ENCODE peak calls at places on chromosome 20, in ten cellular contexts. Q, O, L, D, G, H, W, J, I and V are unnamed samples. For H3K36me3, the result is how much of the 10 kb centered on the place peaks cover.

GRCh38 chr20:33229843-33230242 is 6.0 kb upstream of the BPIFA1 start:
- DNase-seq in G (no peak), H (no peak), Q (no peak), W (no peak), J (no peak), L (no peak), D (peak), I (no peak), O (no peak), V (no peak)

GRCh38 chr20:59783020-59784010 is 150.1 kb downstream of the SYCP2 start:
- DNase-seq in G (peak), W (no peak), I (peak), Q (peak), J (peak), D (peak), L (peak), H (peak), O (peak), V (peak)

GRCh38 chr20:38343107-38343797 is 3.0 kb upstream of the LBP start:
- DNase-seq in Q (peak), I (no peak), L (no peak), O (no peak), G (peak), H (peak), J (peak), W (no peak), D (no peak), V (no peak)

GRCh38 chr20:33280000-33280680 is 2.9 kb upstream of the BPIFB1 start:
- DNase-seq in I (no peak), Q (no peak), O (no peak), D (no peak), L (no peak), H (no peak), G (no peak), W (no peak), J (no peak), V (no peak)

GRCh38 chr20:38723069-38723981 is 961 bp upstream of the SLC32A1 start:
- DNase-seq in L (peak), Q (no peak), J (no peak), H (no peak), G (peak), D (peak), I (no peak), W (no peak), O (peak), V (no peak)

GRCh38 chr20:57677323-57677982 is 32.4 kb downstream of the PMEPA1 start:
- DNase-seq in J (no peak), D (no peak), W (no peak), O (no peak), G (no peak), L (no peak), H (no peak), I (no peak), Q (no peak), V (no peak)

GRCh38 chr20:5430670-5431069 is 113.9 kb upstream of the PROKR2 start:
- DNase-seq in D (peak), W (no peak), O (peak), I (no peak), H (no peak), Q (no peak), J (no peak), L (no peak), G (no peak), V (peak)

GRCh38 chr20:2746636-2747265 is 53.7 kb downstream of the CPXM1 start:
- DNase-seq in J (no peak), G (no peak), H (no peak), O (no peak), Q (peak), D (no peak), I (no peak), L (no peak), W (no peak), V (no peak)

GRCh38 chr20:4043801-4044200 is 28.4 kb upstream of the RNF24 start:
- DNase-seq in I (no peak), G (no peak), W (no peak), Q (no peak), J (no peak), D (no peak), O (no peak), L (no peak), H (no peak), V (peak)

GRCh38 chr20:25076731-25077609 is 5.0 kb downstream of the VSX1 start:
- DNase-seq in D (peak), H (no peak), W (no peak), I (no peak), G (no peak), O (no peak), L (peak), J (peak), Q (no peak), V (peak)

GRCh38 chr20:14337400-14338171 is at the start of gene FLRT3:
- DNase-seq in I (peak), G (peak), W (peak), L (peak), J (peak), H (peak), O (peak), D (peak), Q (peak), V (peak)

GRCh38 chr20:23086056-23086551 is at the start of gene CD93:
- DNase-seq in Q (no peak), J (peak), D (no peak), I (no peak), W (no peak), H (peak), L (peak), G (no peak), O (no peak), V (no peak)

GRCh38 chr20:58965270-58966064 is 15.6 kb upstream of the NELFCD start:
- DNase-seq in L (no peak), W (no peak), J (no peak), D (peak), O (no peak), I (no peak), G (no peak), H (no peak), Q (no peak), V (no peak)

GRCh38 chr20:45373353-45374100 is 4.6 kb downstream of the TP53TG5 start:
- DNase-seq in H (peak), G (peak), Q (peak), D (peak), L (peak), J (peak), O (peak), W (no peak), I (no peak), V (peak)

GRCh38 chr20:15599961-15600360 is 973.3 kb downstream of the KIF16B start:
- DNase-seq in O (no peak), I (no peak), H (no peak), D (no peak), L (no peak), W (no peak), Q (no peak), G (no peak), J (no peak), V (no peak)

GRCh38 chr20:7123457-7123856 is 356.0 kb downstream of the BMP2 start:
- DNase-seq in W (no peak), O (no peak), L (no peak), Q (no peak), I (no peak), J (no peak), H (no peak), G (no peak), D (no peak), V (no peak)

GRCh38 chr20:7124120-7124519 is 356.6 kb downstream of the BMP2 start:
- DNase-seq in Q (no peak), I (no peak), G (no peak), D (no peak), L (no peak), W (no peak), O (no peak), J (no peak), H (no peak), V (no peak)
- H3K27ac ChIP-seq in Q (no peak), I (no peak), G (no peak), D (no peak), L (no peak), W (no peak), O (no peak), J (no peak), H (no peak), V (no peak)

DNA sequence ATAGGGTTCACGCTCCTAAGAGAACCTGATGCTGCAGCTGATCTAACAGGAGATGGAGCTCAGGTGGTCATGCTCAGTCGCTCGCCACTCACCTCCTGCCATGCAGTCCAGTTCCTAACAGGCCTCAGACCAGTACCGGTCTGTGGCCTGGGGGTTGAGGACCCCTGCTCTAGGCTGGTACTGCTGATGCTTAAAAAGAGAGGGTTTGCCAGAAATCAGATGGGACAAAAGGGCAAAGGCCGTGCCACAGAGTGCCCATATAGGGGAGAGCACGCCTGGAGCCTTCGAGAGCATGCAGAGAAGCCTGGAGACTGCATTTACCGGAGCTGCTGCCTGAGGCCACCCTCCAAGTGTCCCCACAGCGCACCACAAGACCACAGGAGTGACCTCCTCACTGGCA is 75.5 kb downstream of the PTPN1 start:
- DNase-seq in Q (no peak), D (no peak), I (no peak), O (no peak), H (no peak), W (no peak), G (no peak), J (no peak), L (no peak), V (no peak)
- H3K36me3 ChIP-seq in Q (under half), D (under half), I (half or more), O (under half), H (under half), W (under half), G (under half), J (half or more), L (under half), V (under half)

GRCh38 chr20:31715766-31716165 is 6.9 kb downstream of the BCL2L1 start:
- DNase-seq in H (no peak), I (no peak), O (no peak), G (no peak), Q (no peak), J (no peak), D (no peak), W (no peak), L (no peak), V (no peak)

GRCh38 chr20:31712112-31712553 is 10.5 kb downstream of the BCL2L1 start:
- DNase-seq in J (no peak), I (no peak), W (no peak), G (no peak), D (peak), H (no peak), O (no peak), L (no peak), Q (peak), V (peak)

GRCh38 chr20:31712564-31713311 is 9.9 kb downstream of the BCL2L1 start:
- DNase-seq in Q (peak), O (peak), L (peak), G (peak), J (peak), I (no peak), D (peak), H (peak), W (no peak), V (peak)

GRCh38 chr20:31711416-31712111 is 11.1 kb downstream of the BCL2L1 start:
- DNase-seq in O (peak), L (no peak), D (no peak), I (no peak), G (no peak), H (no peak), Q (no peak), J (no peak), W (no peak), V (peak)

DNA sequence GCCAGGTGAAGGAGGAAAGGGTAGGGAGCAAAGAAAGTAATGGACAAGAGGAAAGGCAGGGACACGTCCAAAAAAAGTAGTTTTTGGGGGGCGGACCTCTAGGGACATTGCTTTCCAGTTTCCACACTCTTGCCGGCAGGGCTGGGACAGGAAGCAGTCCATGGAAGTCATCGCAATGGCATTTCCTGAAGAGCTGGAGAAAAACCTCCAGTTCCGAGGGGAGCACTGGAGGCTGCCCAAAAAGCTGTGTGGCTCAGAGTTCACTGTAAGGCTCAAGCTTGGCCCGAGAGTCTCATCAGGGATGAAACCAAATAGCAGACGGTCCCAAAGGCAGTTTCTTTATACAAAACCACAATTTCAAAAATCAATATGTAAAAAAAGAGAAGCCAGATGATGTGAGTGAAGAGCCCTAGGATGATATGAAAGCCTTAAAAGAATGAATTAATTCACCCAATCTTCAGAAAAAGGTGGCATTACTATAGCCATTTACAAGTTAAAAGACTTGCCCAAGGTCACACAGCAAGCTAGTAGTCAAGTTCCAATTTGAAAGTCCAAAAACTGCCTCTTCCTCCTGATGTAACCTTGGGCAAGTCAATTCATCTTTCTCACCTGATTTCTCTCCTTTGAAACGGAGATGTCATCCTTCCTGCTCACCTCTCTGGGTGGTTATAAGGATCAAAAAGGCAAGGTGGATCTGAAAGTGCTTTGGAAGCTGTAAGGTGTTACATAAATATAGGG is 9.2 kb downstream of the BCL2L1 start:
- DNase-seq in J (peak), I (no peak), D (no peak), O (peak), Q (peak), W (no peak), L (peak), H (peak), G (peak), V (peak)
- H3K9ac ChIP-seq in J (peak), I (no peak), D (no peak), O (peak), Q (peak), W (no peak), L (peak), H (peak), G (peak), V (peak)

GRCh38 chr20:54048489-54048888 is 21.9 kb downstream of the BCAS1 start:
- DNase-seq in D (no peak), H (no peak), G (peak), L (peak), Q (no peak), I (no peak), O (no peak), J (no peak), W (no peak), V (no peak)

GRCh38 chr20:54051019-54051418 is 19.4 kb downstream of the BCAS1 start:
- DNase-seq in L (no peak), O (no peak), J (no peak), W (no peak), Q (no peak), H (no peak), I (no peak), G (no peak), D (no peak), V (no peak)

GRCh38 chr20:54047048-54047447 is 23.3 kb downstream of the BCAS1 start:
- DNase-seq in I (no peak), H (no peak), D (no peak), O (no peak), Q (no peak), J (no peak), W (no peak), G (no peak), L (no peak), V (no peak)

GRCh38 chr20:54047741-54048140 is 22.7 kb downstream of the BCAS1 start:
- DNase-seq in H (no peak), W (no peak), D (no peak), J (no peak), G (no peak), Q (no peak), I (no peak), O (no peak), L (no peak), V (no peak)

DNA sequence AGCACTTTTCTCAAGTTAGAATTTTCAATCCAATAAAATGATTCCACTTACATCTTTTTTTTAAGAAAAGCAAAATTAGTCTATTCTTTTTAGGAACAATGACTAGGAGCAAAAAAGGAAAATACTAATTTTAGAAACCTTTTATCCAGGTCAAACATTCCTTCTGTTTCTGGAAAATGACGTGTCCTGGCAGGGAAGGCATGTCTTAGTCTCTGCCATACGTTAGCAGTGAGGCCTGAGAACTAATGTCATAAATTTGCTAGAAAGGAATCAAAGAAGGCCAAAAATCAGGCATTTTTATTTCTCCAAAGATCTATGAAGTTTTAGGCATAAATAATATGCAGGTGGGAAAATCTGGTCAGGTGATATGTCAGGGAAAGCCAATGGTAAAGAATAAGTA is 21.2 kb downstream of the BCAS1 start:
- DNase-seq in I (no peak), W (no peak), J (no peak), H (no peak), D (no peak), G (no peak), L (peak), O (no peak), Q (no peak), V (no peak)
- H3K27ac ChIP-seq in I (no peak), W (no peak), J (no peak), H (no peak), D (no peak), G (no peak), L (peak), O (no peak), Q (no peak), V (no peak)

GRCh38 chr20:49887251-49887827 is 28.0 kb downstream of the SPATA2 start:
- DNase-seq in W (no peak), I (no peak), D (no peak), G (peak), Q (no peak), H (no peak), O (no peak), J (peak), L (peak), V (no peak)

GRCh38 chr20:49887828-49888340 is 27.4 kb downstream of the SPATA2 start:
- DNase-seq in L (no peak), D (no peak), W (no peak), I (no peak), J (no peak), H (no peak), Q (no peak), O (no peak), G (no peak), V (no peak)

GRCh38 chr20:49883246-49883802 is 32.0 kb downstream of the SPATA2 start:
- DNase-seq in I (no peak), H (no peak), L (no peak), Q (no peak), O (no peak), D (no peak), J (no peak), W (no peak), G (no peak), V (no peak)

GRCh38 chr20:49886571-49887203 is 28.6 kb downstream of the SPATA2 start:
- DNase-seq in L (no peak), W (no peak), D (no peak), Q (no peak), H (no peak), O (no peak), J (no peak), I (no peak), G (no peak), V (no peak)

DNA sequence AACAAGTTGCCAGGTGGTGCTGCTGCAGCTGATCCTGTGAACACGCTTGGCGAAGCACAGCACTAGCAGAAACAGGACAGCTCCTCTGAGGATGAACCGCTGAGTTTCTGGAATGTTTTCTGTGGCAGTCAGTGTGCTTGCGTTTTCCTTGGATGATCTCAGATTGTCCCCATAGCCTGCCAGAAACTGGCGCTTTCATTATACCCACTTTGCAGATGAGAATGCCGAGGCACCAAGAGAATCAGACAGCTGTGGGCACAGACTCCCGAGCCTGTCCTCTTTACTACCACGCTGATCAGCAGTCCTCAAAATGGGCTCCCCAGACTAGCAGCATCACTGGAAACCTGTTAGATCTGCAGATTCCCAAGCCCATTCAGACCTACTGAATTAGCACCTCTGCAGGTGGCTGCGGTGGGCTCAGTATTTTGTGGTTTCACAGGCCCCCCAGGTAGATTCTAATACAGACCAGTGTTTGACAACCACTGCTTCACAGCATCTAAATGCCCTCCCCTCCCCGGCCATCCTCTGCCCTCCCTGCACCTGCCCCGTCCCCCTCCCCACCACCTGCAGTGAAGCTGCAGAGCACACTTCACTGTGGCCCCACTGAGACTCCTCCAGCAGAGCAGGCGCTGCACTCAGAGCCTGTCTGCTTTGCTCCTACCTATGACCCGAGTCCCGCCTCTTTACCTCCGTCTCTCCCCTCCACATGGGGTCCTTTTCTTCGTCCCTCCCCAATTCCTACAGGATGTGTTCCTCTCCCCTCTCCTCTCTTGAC is 29.6 kb downstream of the SPATA2 start:
- DNase-seq in Q (no peak), D (no peak), L (no peak), H (no peak), I (no peak), J (no peak), O (no peak), G (no peak), W (no peak), V (no peak)
- H3K36me3 ChIP-seq in Q (under half), D (under half), L (under half), H (under half), I (under half), J (under half), O (under half), G (under half), W (under half), V (under half)